ENCODE peak calls at places on chromosome 19, in four cellular contexts. One of them, this sample, is unnamed. For H3K9me3 and H3K27me3, the result is how much of the 10 kb centered on the place peaks cover.

GRCh38 chr19:4375620-4376228 is 24.6 kb downstream of the SH3GL1 start:
- DNase-seq in left ventricle myocardium inferior: no peak
- DNase-seq in ascending aorta: no peak
- DNase-seq in endodermal cell: peak
- DNase-seq in this sample: no peak

GRCh38 chr19:45883586-45883880 is 2.4 kb downstream of the IRF2BP1 start:
- DNase-seq in ascending aorta: no peak
- DNase-seq in endodermal cell: peak
- DNase-seq in left ventricle myocardium inferior: no peak
- DNase-seq in this sample: no peak

GRCh38 chr19:307111-307531 is 15.9 kb upstream of the PLPP2 start:
- DNase-seq in endodermal cell: no peak
- DNase-seq in ascending aorta: no peak
- DNase-seq in left ventricle myocardium inferior: no peak
- DNase-seq in this sample: no peak

GRCh38 chr19:2627855-2628254 is 74.6 kb downstream of the GNG7 start:
- DNase-seq in ascending aorta: no peak
- DNase-seq in left ventricle myocardium inferior: no peak
- DNase-seq in endodermal cell: no peak
- DNase-seq in this sample: no peak

GRCh38 chr19:44401108-44401786 is at the start of gene ZNF285:
- DNase-seq in endodermal cell: peak
- DNase-seq in left ventricle myocardium inferior: peak
- DNase-seq in ascending aorta: peak
- DNase-seq in this sample: peak

GRCh38 chr19:47132522-47132852 is 1.9 kb downstream of the SAE1 start:
- DNase-seq in left ventricle myocardium inferior: no peak
- DNase-seq in endodermal cell: no peak
- DNase-seq in ascending aorta: no peak
- DNase-seq in this sample: no peak

GRCh38 chr19:43306097-43306496 is 36.8 kb upstream of the PSG9 start:
- DNase-seq in left ventricle myocardium inferior: no peak
- DNase-seq in endodermal cell: no peak
- DNase-seq in ascending aorta: no peak
- DNase-seq in this sample: no peak

GRCh38 chr19:31718041-31718440 is 368.8 kb upstream of the TSHZ3 start:
- DNase-seq in left ventricle myocardium inferior: no peak
- DNase-seq in endodermal cell: peak
- DNase-seq in ascending aorta: no peak
- DNase-seq in this sample: no peak

GRCh38 chr19:12884926-12885748 is 1.9 kb downstream of the KLF1 start:
- DNase-seq in left ventricle myocardium inferior: peak
- DNase-seq in ascending aorta: no peak
- DNase-seq in endodermal cell: peak
- DNase-seq in this sample: peak

GRCh38 chr19:50242586-50242985 is 39.2 kb downstream of the MYH14 start:
- DNase-seq in left ventricle myocardium inferior: no peak
- DNase-seq in ascending aorta: no peak
- DNase-seq in endodermal cell: no peak
- DNase-seq in this sample: no peak

GRCh38 chr19:16571283-16571682 is 932 bp downstream of the SLC35E1 start:
- DNase-seq in left ventricle myocardium inferior: no peak
- DNase-seq in ascending aorta: no peak
- DNase-seq in endodermal cell: no peak
- DNase-seq in this sample: no peak

GRCh38 chr19:3899531-3900294 is 19.2 kb downstream of the ATCAY start:
- DNase-seq in ascending aorta: peak
- DNase-seq in endodermal cell: no peak
- DNase-seq in left ventricle myocardium inferior: no peak
- DNase-seq in this sample: no peak

GRCh38 chr19:37813340-37813739 is 34.0 kb upstream of the ZNF573 start:
- DNase-seq in endodermal cell: peak
- DNase-seq in left ventricle myocardium inferior: no peak
- DNase-seq in ascending aorta: no peak
- DNase-seq in this sample: no peak

GRCh38 chr19:29724102-29724641 is 9.1 kb upstream of the C19orf12 start:
- DNase-seq in left ventricle myocardium inferior: no peak
- DNase-seq in endodermal cell: peak
- DNase-seq in ascending aorta: no peak
- DNase-seq in this sample: peak

GRCh38 chr19:49180659-49181058 is 23.1 kb downstream of the TRPM4 start:
- DNase-seq in left ventricle myocardium inferior: no peak
- DNase-seq in endodermal cell: no peak
- DNase-seq in ascending aorta: no peak
- DNase-seq in this sample: no peak

GRCh38 chr19:1355258-1355973 is 28.3 kb upstream of the NDUFS7 start:
- DNase-seq in left ventricle myocardium inferior: no peak
- DNase-seq in ascending aorta: no peak
- DNase-seq in endodermal cell: peak
- DNase-seq in this sample: no peak

GRCh38 chr19:7575426-7576040 is 20.1 kb upstream of the CAMSAP3 start:
- DNase-seq in left ventricle myocardium inferior: no peak
- DNase-seq in ascending aorta: no peak
- DNase-seq in endodermal cell: no peak
- DNase-seq in this sample: no peak

GRCh38 chr19:4278460-4278901 is 585 bp upstream of the SHD start:
- DNase-seq in ascending aorta: no peak
- DNase-seq in endodermal cell: no peak
- DNase-seq in left ventricle myocardium inferior: no peak
- DNase-seq in this sample: no peak

GRCh38 chr19:48424694-48425219 is 21.0 kb upstream of the GRWD1 start:
- DNase-seq in ascending aorta: no peak
- DNase-seq in endodermal cell: peak
- DNase-seq in left ventricle myocardium inferior: no peak
- DNase-seq in this sample: no peak

GRCh38 chr19:10431943-10432735 is 11.8 kb downstream of the PDE4A start:
- DNase-seq in left ventricle myocardium inferior: peak
- DNase-seq in endodermal cell: peak
- DNase-seq in ascending aorta: no peak
- DNase-seq in this sample: peak

GRCh38 chr19:31257025-31257424 is 92.2 kb downstream of the TSHZ3 start:
- DNase-seq in left ventricle myocardium inferior: no peak
- DNase-seq in endodermal cell: no peak
- DNase-seq in ascending aorta: no peak
- DNase-seq in this sample: no peak

GRCh38 chr19:10760268-10760944 is 42.5 kb downstream of the DNM2 start:
- DNase-seq in endodermal cell: no peak
- DNase-seq in ascending aorta: no peak
- DNase-seq in left ventricle myocardium inferior: no peak
- DNase-seq in this sample: no peak

DNA sequence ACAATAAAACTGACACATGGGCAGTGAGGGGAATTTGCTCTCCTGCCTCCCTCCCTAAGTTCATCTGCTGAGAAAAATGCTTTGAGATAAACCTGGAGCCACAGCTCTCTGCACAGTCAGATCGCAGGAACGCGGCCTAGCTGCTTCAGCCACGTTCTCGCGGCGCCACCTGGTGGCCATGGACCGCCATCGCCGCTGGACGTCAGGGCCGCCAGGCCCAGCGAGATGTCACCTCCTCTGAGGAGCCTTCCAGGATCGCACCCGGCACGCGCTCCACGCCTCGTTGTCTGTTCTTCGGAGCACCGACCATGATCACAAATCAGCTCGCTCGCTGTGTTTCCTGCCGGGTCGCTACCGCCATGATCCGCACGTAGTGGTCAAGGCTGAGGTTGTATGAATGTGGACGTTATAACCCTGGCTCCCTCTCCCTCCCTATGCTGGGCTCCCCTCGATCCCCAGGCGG is 20.6 kb upstream of the USP29 start:
- DNase-seq in ascending aorta: no peak
- DNase-seq in endodermal cell: peak
- DNase-seq in left ventricle myocardium inferior: peak
- DNase-seq in this sample: peak
- H3K9me3 ChIP-seq in ascending aorta: under half
- H3K9me3 ChIP-seq in endodermal cell: under half
- H3K9me3 ChIP-seq in left ventricle myocardium inferior: under half
- H3K9me3 ChIP-seq in this sample: under half

GRCh38 chr19:39502640-39503417 is 4.1 kb downstream of the DLL3 start:
- DNase-seq in ascending aorta: no peak
- DNase-seq in endodermal cell: peak
- DNase-seq in left ventricle myocardium inferior: peak
- DNase-seq in this sample: peak
- H3K27me3 ChIP-seq in ascending aorta: under half
- H3K27me3 ChIP-seq in endodermal cell: half or more
- H3K27me3 ChIP-seq in left ventricle myocardium inferior: half or more
- H3K27me3 ChIP-seq in this sample: half or more

DNA sequence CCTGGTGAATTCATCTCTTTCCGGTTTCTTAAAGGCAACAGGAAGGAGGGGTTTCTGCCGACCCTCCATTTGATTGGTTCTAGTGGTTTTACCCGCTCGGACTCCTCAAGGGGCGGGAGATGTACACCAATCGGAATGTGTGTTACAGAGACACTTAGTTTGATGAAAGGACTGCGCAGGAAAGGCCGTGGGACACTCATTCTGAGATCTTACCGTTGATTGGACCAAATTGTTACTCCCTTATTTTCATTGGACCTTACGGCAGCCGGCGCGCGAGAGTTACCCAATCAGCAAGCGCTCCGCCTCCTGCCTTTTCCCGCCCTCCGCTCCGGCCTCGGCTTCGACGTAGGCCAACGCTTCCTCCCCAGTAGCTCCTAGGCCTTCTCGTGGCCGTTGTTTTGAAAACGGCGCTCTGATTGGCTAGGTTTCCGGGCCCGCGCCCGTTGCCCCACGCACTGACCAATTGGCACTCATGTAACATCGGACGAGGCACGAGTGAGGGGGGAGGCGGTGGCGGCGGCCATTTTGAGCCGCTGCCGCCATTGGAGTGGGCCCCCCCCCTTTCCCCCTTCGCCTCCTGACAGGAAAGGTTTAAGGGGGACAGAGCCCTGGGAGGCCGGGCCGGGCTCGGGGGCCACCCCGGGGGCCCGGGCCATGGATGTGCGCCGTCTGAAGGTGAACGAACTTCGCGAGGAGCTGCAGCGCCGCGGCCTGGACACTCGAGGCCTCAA is at the start of gene HNRNPUL1:
- DNase-seq in left ventricle myocardium inferior: peak
- DNase-seq in ascending aorta: peak
- DNase-seq in endodermal cell: peak
- DNase-seq in this sample: peak
- TF ChIP-seq CTCF in left ventricle myocardium inferior: no peak
- TF ChIP-seq CTCF in ascending aorta: peak
- TF ChIP-seq CTCF in endodermal cell: peak
- TF ChIP-seq CTCF in this sample: no peak

DNA sequence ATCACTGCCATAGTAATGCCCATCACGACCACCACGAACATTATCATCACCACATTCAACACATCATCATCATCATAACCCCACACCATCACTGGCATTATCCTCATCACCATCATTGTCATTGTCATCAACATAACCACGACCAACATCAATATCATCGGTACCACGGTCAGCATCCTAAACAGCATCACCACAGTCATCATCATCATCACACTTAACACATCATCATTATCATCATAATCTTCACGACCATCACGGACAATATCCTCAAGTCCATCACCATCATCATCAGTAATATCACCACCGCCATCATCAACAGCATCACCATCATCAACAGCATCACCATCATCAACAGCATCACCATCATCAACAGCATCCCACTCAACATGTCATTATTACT is 70.3 kb downstream of the MBD3L1 start:
- DNase-seq in ascending aorta: no peak
- DNase-seq in endodermal cell: no peak
- DNase-seq in left ventricle myocardium inferior: no peak
- DNase-seq in this sample: no peak
- H3K9me3 ChIP-seq in ascending aorta: under half
- H3K9me3 ChIP-seq in endodermal cell: half or more
- H3K9me3 ChIP-seq in left ventricle myocardium inferior: under half
- H3K9me3 ChIP-seq in this sample: under half

GRCh38 chr19:55554749-55555152 is 9.4 kb upstream of the SBK3 start:
- DNase-seq in endodermal cell: no peak
- DNase-seq in left ventricle myocardium inferior: no peak
- DNase-seq in ascending aorta: no peak
- DNase-seq in this sample: no peak

GRCh38 chr19:55552620-55553019 is 7.3 kb upstream of the SBK3 start:
- DNase-seq in endodermal cell: no peak
- DNase-seq in ascending aorta: no peak
- DNase-seq in left ventricle myocardium inferior: no peak
- DNase-seq in this sample: no peak

GRCh38 chr19:55552206-55552605 is 6.9 kb upstream of the SBK3 start:
- DNase-seq in left ventricle myocardium inferior: no peak
- DNase-seq in endodermal cell: no peak
- DNase-seq in ascending aorta: no peak
- DNase-seq in this sample: no peak

GRCh38 chr19:55553217-55554182 is 8.2 kb upstream of the SBK3 start:
- DNase-seq in endodermal cell: no peak
- DNase-seq in left ventricle myocardium inferior: no peak
- DNase-seq in ascending aorta: no peak
- DNase-seq in this sample: no peak

GRCh38 chr19:55554302-55554701 is 9.0 kb upstream of the SBK3 start:
- DNase-seq in left ventricle myocardium inferior: no peak
- DNase-seq in endodermal cell: no peak
- DNase-seq in ascending aorta: no peak
- DNase-seq in this sample: no peak
- H3K27me3 ChIP-seq in left ventricle myocardium inferior: under half
- H3K27me3 ChIP-seq in endodermal cell: under half
- H3K27me3 ChIP-seq in ascending aorta: under half
- H3K27me3 ChIP-seq in this sample: under half

This sample was measured in CD4-positive, alpha-beta T cell.